ENCODE peak calls at places on chromosomes 11 and 22, in nine cellular contexts. One of them, this sample, is unnamed. For H3K4me1, the result is how much of the 10 kb centered on the place peaks cover.

GRCh38 chr11:126079640-126080205 is 17.1 kb upstream of the CDON start:
- DNase-seq in uterus: no peak
- DNase-seq in adrenal gland: no peak
- DNase-seq in heart left ventricle: no peak
- DNase-seq in stomach: no peak
- DNase-seq in A549: no peak
- DNase-seq in sigmoid colon: no peak
- DNase-seq in ovary: no peak
- DNase-seq in H1: no peak
- DNase-seq in this sample: no peak

GRCh38 chr22:42895541-42895981 is 38.5 kb upstream of the ARFGAP3 start:
- DNase-seq in A549: no peak
- DNase-seq in adrenal gland: peak
- DNase-seq in heart left ventricle: no peak
- DNase-seq in uterus: no peak
- DNase-seq in H1: no peak
- DNase-seq in stomach: no peak
- DNase-seq in ovary: no peak
- DNase-seq in sigmoid colon: no peak
- DNase-seq in this sample: peak

GRCh38 chr11:21761000-21761399 is 431.9 kb upstream of the ANO5 start:
- DNase-seq in A549: no peak
- DNase-seq in uterus: no peak
- DNase-seq in heart left ventricle: no peak
- DNase-seq in sigmoid colon: no peak
- DNase-seq in H1: no peak
- DNase-seq in ovary: no peak
- DNase-seq in stomach: no peak
- DNase-seq in adrenal gland: no peak
- DNase-seq in this sample: no peak

GRCh38 chr22:47586946-47587345 is 824.5 kb downstream of the TBC1D22A start:
- DNase-seq in stomach: peak
- DNase-seq in ovary: no peak
- DNase-seq in sigmoid colon: peak
- DNase-seq in heart left ventricle: no peak
- DNase-seq in uterus: no peak
- DNase-seq in A549: no peak
- DNase-seq in adrenal gland: no peak
- DNase-seq in H1: no peak
- DNase-seq in this sample: no peak

GRCh38 chr11:115759622-115760527 is 255.7 kb upstream of the CADM1 start:
- DNase-seq in adrenal gland: peak
- DNase-seq in A549: no peak
- DNase-seq in ovary: peak
- DNase-seq in H1: peak
- DNase-seq in uterus: no peak
- DNase-seq in stomach: no peak
- DNase-seq in heart left ventricle: peak
- DNase-seq in sigmoid colon: peak
- DNase-seq in this sample: peak

GRCh38 chr11:78766997-78767396 is 192.3 kb upstream of the NARS2 start:
- DNase-seq in A549: no peak
- DNase-seq in adrenal gland: no peak
- DNase-seq in stomach: no peak
- DNase-seq in sigmoid colon: no peak
- DNase-seq in uterus: no peak
- DNase-seq in ovary: no peak
- DNase-seq in H1: no peak
- DNase-seq in heart left ventricle: no peak
- DNase-seq in this sample: no peak

GRCh38 chr11:335779-336665 is 15.4 kb upstream of the IFITM3 start:
- DNase-seq in uterus: peak
- DNase-seq in sigmoid colon: peak
- DNase-seq in H1: no peak
- DNase-seq in ovary: peak
- DNase-seq in A549: no peak
- DNase-seq in heart left ventricle: peak
- DNase-seq in stomach: no peak
- DNase-seq in adrenal gland: no peak
- DNase-seq in this sample: no peak

GRCh38 chr11:4539603-4540219 is 5.3 kb upstream of the OR52M1 start:
- DNase-seq in uterus: peak
- DNase-seq in adrenal gland: peak
- DNase-seq in ovary: peak
- DNase-seq in H1: peak
- DNase-seq in A549: peak
- DNase-seq in sigmoid colon: no peak
- DNase-seq in stomach: peak
- DNase-seq in heart left ventricle: peak
- DNase-seq in this sample: peak

GRCh38 chr11:10828407-10828806 is 19.7 kb upstream of the EIF4G2 start:
- DNase-seq in H1: no peak
- DNase-seq in ovary: no peak
- DNase-seq in heart left ventricle: no peak
- DNase-seq in adrenal gland: no peak
- DNase-seq in sigmoid colon: no peak
- DNase-seq in stomach: no peak
- DNase-seq in A549: no peak
- DNase-seq in uterus: no peak
- DNase-seq in this sample: no peak

GRCh38 chr22:46959369-46959768 is 196.9 kb downstream of the TBC1D22A start:
- DNase-seq in heart left ventricle: no peak
- DNase-seq in sigmoid colon: peak
- DNase-seq in ovary: no peak
- DNase-seq in stomach: no peak
- DNase-seq in uterus: no peak
- DNase-seq in H1: no peak
- DNase-seq in A549: no peak
- DNase-seq in adrenal gland: no peak
- DNase-seq in this sample: no peak

GRCh38 chr11:43712676-43713075 is 32.1 kb downstream of the HSD17B12 start:
- DNase-seq in A549: no peak
- DNase-seq in stomach: no peak
- DNase-seq in uterus: no peak
- DNase-seq in H1: no peak
- DNase-seq in ovary: no peak
- DNase-seq in adrenal gland: no peak
- DNase-seq in heart left ventricle: no peak
- DNase-seq in sigmoid colon: no peak
- DNase-seq in this sample: no peak

GRCh38 chr11:2796508-2797180 is 88.9 kb downstream of the CDKN1C start:
- DNase-seq in uterus: peak
- DNase-seq in H1: peak
- DNase-seq in ovary: peak
- DNase-seq in stomach: no peak
- DNase-seq in sigmoid colon: peak
- DNase-seq in heart left ventricle: peak
- DNase-seq in A549: no peak
- DNase-seq in adrenal gland: peak
- DNase-seq in this sample: no peak

GRCh38 chr11:102592634-102593581 is 32.2 kb downstream of the MMP20 start:
- DNase-seq in ovary: no peak
- DNase-seq in H1: no peak
- DNase-seq in adrenal gland: no peak
- DNase-seq in sigmoid colon: no peak
- DNase-seq in heart left ventricle: no peak
- DNase-seq in A549: peak
- DNase-seq in uterus: no peak
- DNase-seq in stomach: no peak
- DNase-seq in this sample: no peak

GRCh38 chr11:129694966-129695365 is 120.7 kb upstream of the TMEM45B start:
- DNase-seq in heart left ventricle: no peak
- DNase-seq in H1: no peak
- DNase-seq in sigmoid colon: no peak
- DNase-seq in ovary: no peak
- DNase-seq in A549: no peak
- DNase-seq in adrenal gland: no peak
- DNase-seq in uterus: no peak
- DNase-seq in stomach: no peak
- DNase-seq in this sample: no peak

GRCh38 chr11:19430346-19431058 is 189.8 kb upstream of the E2F8 start:
- DNase-seq in uterus: no peak
- DNase-seq in stomach: no peak
- DNase-seq in adrenal gland: no peak
- DNase-seq in heart left ventricle: no peak
- DNase-seq in A549: no peak
- DNase-seq in H1: no peak
- DNase-seq in sigmoid colon: no peak
- DNase-seq in ovary: no peak
- DNase-seq in this sample: peak

GRCh38 chr11:110305169-110306018 is 9.0 kb upstream of the RDX start:
- DNase-seq in ovary: no peak
- DNase-seq in sigmoid colon: no peak
- DNase-seq in stomach: no peak
- DNase-seq in H1: no peak
- DNase-seq in heart left ventricle: no peak
- DNase-seq in uterus: no peak
- DNase-seq in A549: peak
- DNase-seq in adrenal gland: no peak
- DNase-seq in this sample: no peak

GRCh38 chr11:13335319-13335718 is 57.7 kb downstream of the BMAL1 start:
- DNase-seq in uterus: peak
- DNase-seq in adrenal gland: peak
- DNase-seq in ovary: peak
- DNase-seq in A549: peak
- DNase-seq in H1: peak
- DNase-seq in heart left ventricle: peak
- DNase-seq in stomach: peak
- DNase-seq in sigmoid colon: peak
- DNase-seq in this sample: peak
- H3K4me1 ChIP-seq in uterus: under half
- H3K4me1 ChIP-seq in adrenal gland: under half
- H3K4me1 ChIP-seq in ovary: under half
- H3K4me1 ChIP-seq in A549: half or more
- H3K4me1 ChIP-seq in H1: under half
- H3K4me1 ChIP-seq in heart left ventricle: half or more
- H3K4me1 ChIP-seq in stomach: under half
- H3K4me1 ChIP-seq in sigmoid colon: under half
- H3K4me1 ChIP-seq in this sample: half or more

DNA sequence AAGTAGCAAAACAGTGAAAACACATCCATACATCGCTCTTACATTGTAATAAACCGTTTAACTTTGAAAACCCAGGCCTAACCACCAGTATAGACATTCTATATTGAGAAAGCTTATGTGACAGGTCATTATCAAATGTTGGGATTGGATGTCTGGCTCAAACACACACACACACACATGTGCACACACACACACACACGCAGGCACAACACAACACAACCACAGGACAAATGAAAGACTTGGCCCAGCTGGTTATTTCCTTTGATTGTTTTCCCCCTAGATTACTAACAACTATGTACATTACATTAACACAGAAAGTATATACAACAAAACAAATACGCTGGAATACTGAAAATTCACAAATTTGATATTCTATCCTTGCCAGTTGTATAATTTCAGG is 119.7 kb downstream of the APOL5 start:
- DNase-seq in A549: no peak
- DNase-seq in uterus: no peak
- DNase-seq in heart left ventricle: no peak
- DNase-seq in stomach: no peak
- DNase-seq in sigmoid colon: no peak
- DNase-seq in adrenal gland: no peak
- DNase-seq in H1: no peak
- DNase-seq in ovary: no peak
- DNase-seq in this sample: no peak
- H3K27ac ChIP-seq in A549: peak
- H3K27ac ChIP-seq in uterus: peak
- H3K27ac ChIP-seq in heart left ventricle: peak
- H3K27ac ChIP-seq in stomach: peak
- H3K27ac ChIP-seq in sigmoid colon: peak
- H3K27ac ChIP-seq in adrenal gland: no peak
- H3K27ac ChIP-seq in H1: no peak
- H3K27ac ChIP-seq in ovary: no peak
- H3K27ac ChIP-seq in this sample: no peak

GRCh38 chr22:20022231-20023069 is 1.5 kb downstream of the TANGO2 start:
- DNase-seq in stomach: no peak
- DNase-seq in sigmoid colon: peak
- DNase-seq in ovary: no peak
- DNase-seq in H1: no peak
- DNase-seq in adrenal gland: no peak
- DNase-seq in heart left ventricle: peak
- DNase-seq in A549: no peak
- DNase-seq in uterus: no peak
- DNase-seq in this sample: no peak

GRCh38 chr22:20019661-20020532 is 1.0 kb upstream of the TANGO2 start:
- DNase-seq in sigmoid colon: no peak
- DNase-seq in adrenal gland: no peak
- DNase-seq in ovary: no peak
- DNase-seq in H1: no peak
- DNase-seq in uterus: no peak
- DNase-seq in A549: no peak
- DNase-seq in stomach: no peak
- DNase-seq in heart left ventricle: peak
- DNase-seq in this sample: peak

GRCh38 chr22:20023214-20023613 is 2.3 kb downstream of the TANGO2 start:
- DNase-seq in stomach: no peak
- DNase-seq in H1: no peak
- DNase-seq in sigmoid colon: peak
- DNase-seq in ovary: no peak
- DNase-seq in uterus: no peak
- DNase-seq in heart left ventricle: peak
- DNase-seq in adrenal gland: no peak
- DNase-seq in A549: no peak
- DNase-seq in this sample: no peak

GRCh38 chr22:20021196-20022181 is 579 bp downstream of the TANGO2 start:
- DNase-seq in A549: no peak
- DNase-seq in sigmoid colon: peak
- DNase-seq in heart left ventricle: peak
- DNase-seq in uterus: no peak
- DNase-seq in adrenal gland: peak
- DNase-seq in H1: peak
- DNase-seq in ovary: no peak
- DNase-seq in stomach: peak
- DNase-seq in this sample: peak

GRCh38 chr22:20020533-20021195 is at the start of gene TANGO2:
- DNase-seq in heart left ventricle: peak
- DNase-seq in A549: peak
- DNase-seq in sigmoid colon: peak
- DNase-seq in stomach: peak
- DNase-seq in adrenal gland: peak
- DNase-seq in H1: peak
- DNase-seq in ovary: peak
- DNase-seq in uterus: peak
- DNase-seq in this sample: peak
- TF ChIP-seq POLR2A in heart left ventricle: peak
- TF ChIP-seq POLR2A in A549: peak
- TF ChIP-seq POLR2A in sigmoid colon: peak
- TF ChIP-seq POLR2A in stomach: no peak
- TF ChIP-seq POLR2A in adrenal gland: peak
- TF ChIP-seq POLR2A in H1: no peak
- TF ChIP-seq POLR2A in ovary: peak
- TF ChIP-seq POLR2A in uterus: peak
- TF ChIP-seq POLR2A in this sample: peak

DNA sequence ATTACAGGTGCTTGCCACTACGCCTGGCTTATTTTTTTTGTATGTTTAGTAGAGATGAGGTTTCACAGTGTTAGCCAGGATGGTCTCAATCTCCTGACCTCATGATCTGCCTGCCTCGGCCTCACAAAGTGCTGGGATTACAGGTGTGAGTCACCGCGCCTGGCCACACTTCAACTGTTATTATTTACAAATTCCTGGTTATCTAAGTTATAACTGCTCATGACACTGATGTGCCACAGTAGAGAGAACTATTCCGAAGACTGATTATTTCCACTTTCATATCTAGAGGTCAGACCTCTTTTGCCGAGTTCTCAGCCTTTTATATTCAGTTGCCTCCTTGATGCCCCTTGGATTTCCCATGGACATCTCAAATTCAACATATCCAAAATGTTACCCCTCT is 3.9 kb upstream of the NUP160 start:
- DNase-seq in A549: no peak
- DNase-seq in sigmoid colon: no peak
- DNase-seq in adrenal gland: no peak
- DNase-seq in H1: no peak
- DNase-seq in uterus: no peak
- DNase-seq in stomach: no peak
- DNase-seq in heart left ventricle: no peak
- DNase-seq in ovary: no peak
- DNase-seq in this sample: no peak
- H3K4me1 ChIP-seq in A549: under half
- H3K4me1 ChIP-seq in sigmoid colon: under half
- H3K4me1 ChIP-seq in adrenal gland: under half
- H3K4me1 ChIP-seq in H1: under half
- H3K4me1 ChIP-seq in uterus: under half
- H3K4me1 ChIP-seq in stomach: under half
- H3K4me1 ChIP-seq in heart left ventricle: under half
- H3K4me1 ChIP-seq in ovary: under half
- H3K4me1 ChIP-seq in this sample: under half

This sample was measured in body of pancreas.